ENCODE peak calls at places on chromosome X, in nine cellular contexts. One of them, this sample, is unnamed.

GRCh38 chrX:20211261-20211786 is 55.4 kb downstream of the RPS6KA3 start:
- DNase-seq in upper lobe of left lung: no peak
- DNase-seq in testis: no peak
- DNase-seq in fibroblast of lung: no peak
- DNase-seq in PC-3: no peak
- DNase-seq in psoas muscle: no peak
- DNase-seq in PC-9: no peak
- DNase-seq in effector memory CD4-positive, alpha-beta T cell: no peak
- DNase-seq in ascending aorta: no peak
- DNase-seq in this sample: no peak

GRCh38 chrX:10106801-10107200 is 50.0 kb upstream of the CLCN4 start:
- DNase-seq in testis: no peak
- DNase-seq in fibroblast of lung: no peak
- DNase-seq in PC-9: no peak
- DNase-seq in effector memory CD4-positive, alpha-beta T cell: no peak
- DNase-seq in psoas muscle: no peak
- DNase-seq in ascending aorta: no peak
- DNase-seq in upper lobe of left lung: no peak
- DNase-seq in PC-3: no peak
- DNase-seq in this sample: no peak

GRCh38 chrX:20461576-20461975 is 194.9 kb upstream of the RPS6KA3 start:
- DNase-seq in fibroblast of lung: peak; percentile 81
- DNase-seq in PC-9: no peak
- DNase-seq in testis: no peak
- DNase-seq in psoas muscle: no peak
- DNase-seq in effector memory CD4-positive, alpha-beta T cell: no peak
- DNase-seq in ascending aorta: no peak
- DNase-seq in upper lobe of left lung: no peak
- DNase-seq in PC-3: peak; percentile 25
- DNase-seq in this sample: no peak

GRCh38 chrX:50067435-50068292 is 133.1 kb downstream of the AKAP4 start:
- DNase-seq in effector memory CD4-positive, alpha-beta T cell: no peak
- DNase-seq in PC-9: no peak
- DNase-seq in upper lobe of left lung: no peak
- DNase-seq in PC-3: no peak
- DNase-seq in fibroblast of lung: peak; percentile 37
- DNase-seq in ascending aorta: no peak
- DNase-seq in psoas muscle: no peak
- DNase-seq in testis: peak; percentile 23
- DNase-seq in this sample: no peak

GRCh38 chrX:114976321-114976720 is 41.1 kb downstream of the IL13RA2 start:
- DNase-seq in upper lobe of left lung: no peak
- DNase-seq in PC-9: no peak
- DNase-seq in fibroblast of lung: peak; percentile 14
- DNase-seq in testis: no peak
- DNase-seq in ascending aorta: no peak
- DNase-seq in effector memory CD4-positive, alpha-beta T cell: no peak
- DNase-seq in psoas muscle: no peak
- DNase-seq in PC-3: peak; percentile 83
- DNase-seq in this sample: no peak

GRCh38 chrX:108299704-108300103 is 138.5 kb downstream of the COL4A6 start:
- DNase-seq in fibroblast of lung: no peak
- DNase-seq in psoas muscle: no peak
- DNase-seq in effector memory CD4-positive, alpha-beta T cell: no peak
- DNase-seq in upper lobe of left lung: no peak
- DNase-seq in ascending aorta: no peak
- DNase-seq in testis: no peak
- DNase-seq in PC-9: no peak
- DNase-seq in PC-3: no peak
- DNase-seq in this sample: no peak

GRCh38 chrX:47560831-47561652 is at the start of gene ARAF:
- DNase-seq in ascending aorta: peak; percentile 95
- DNase-seq in effector memory CD4-positive, alpha-beta T cell: peak; percentile 96
- DNase-seq in testis: peak; percentile 97
- DNase-seq in psoas muscle: peak; percentile 96
- DNase-seq in fibroblast of lung: peak; percentile 99
- DNase-seq in upper lobe of left lung: peak; percentile 93
- DNase-seq in PC-9: peak; percentile 89
- DNase-seq in PC-3: peak; percentile 99
- DNase-seq in this sample: no peak

GRCh38 chrX:28625223-28625622 is 38.0 kb downstream of the IL1RAPL1 start:
- DNase-seq in effector memory CD4-positive, alpha-beta T cell: no peak
- DNase-seq in testis: no peak
- DNase-seq in PC-9: no peak
- DNase-seq in fibroblast of lung: no peak
- DNase-seq in psoas muscle: no peak
- DNase-seq in ascending aorta: no peak
- DNase-seq in PC-3: no peak
- DNase-seq in upper lobe of left lung: no peak
- DNase-seq in this sample: no peak

GRCh38 chrX:13937370-13938052 is 92.2 kb downstream of the GEMIN8 start:
- DNase-seq in PC-3: no peak
- DNase-seq in upper lobe of left lung: no peak
- DNase-seq in ascending aorta: no peak
- DNase-seq in fibroblast of lung: peak; percentile 78
- DNase-seq in PC-9: no peak
- DNase-seq in testis: no peak
- DNase-seq in effector memory CD4-positive, alpha-beta T cell: no peak
- DNase-seq in psoas muscle: no peak
- DNase-seq in this sample: no peak

GRCh38 chrX:120486786-120487185 is 17.7 kb upstream of the LAMP2 start:
- DNase-seq in upper lobe of left lung: no peak
- DNase-seq in fibroblast of lung: no peak
- DNase-seq in ascending aorta: no peak
- DNase-seq in PC-9: no peak
- DNase-seq in PC-3: no peak
- DNase-seq in testis: no peak
- DNase-seq in effector memory CD4-positive, alpha-beta T cell: no peak
- DNase-seq in psoas muscle: no peak
- DNase-seq in this sample: no peak

GRCh38 chrX:46837543-46838481 is 969 bp downstream of the RP2 start:
- DNase-seq in ascending aorta: no peak
- DNase-seq in psoas muscle: no peak
- DNase-seq in upper lobe of left lung: no peak
- DNase-seq in effector memory CD4-positive, alpha-beta T cell: no peak
- DNase-seq in PC-9: no peak
- DNase-seq in fibroblast of lung: peak; percentile 42
- DNase-seq in PC-3: peak; percentile 55
- DNase-seq in testis: no peak
- DNase-seq in this sample: no peak

GRCh38 chrX:12788645-12789044 is 2.6 kb upstream of the PRPS2 start:
- DNase-seq in ascending aorta: no peak
- DNase-seq in upper lobe of left lung: no peak
- DNase-seq in psoas muscle: no peak
- DNase-seq in PC-9: no peak
- DNase-seq in effector memory CD4-positive, alpha-beta T cell: no peak
- DNase-seq in testis: no peak
- DNase-seq in fibroblast of lung: no peak
- DNase-seq in PC-3: no peak
- DNase-seq in this sample: no peak

GRCh38 chrX:40155617-40156471 is 58.1 kb upstream of the BCOR start:
- DNase-seq in ascending aorta: no peak
- DNase-seq in effector memory CD4-positive, alpha-beta T cell: no peak
- DNase-seq in upper lobe of left lung: peak; percentile 69
- DNase-seq in PC-9: no peak
- DNase-seq in testis: no peak
- DNase-seq in psoas muscle: no peak
- DNase-seq in fibroblast of lung: no peak
- DNase-seq in PC-3: no peak
- DNase-seq in this sample: no peak

GRCh38 chrX:53256446-53257041 is 24.8 kb downstream of the IQSEC2 start:
- DNase-seq in testis: no peak
- DNase-seq in PC-9: no peak
- DNase-seq in effector memory CD4-positive, alpha-beta T cell: no peak
- DNase-seq in PC-3: no peak
- DNase-seq in psoas muscle: no peak
- DNase-seq in ascending aorta: no peak
- DNase-seq in fibroblast of lung: no peak
- DNase-seq in upper lobe of left lung: no peak
- DNase-seq in this sample: no peak

GRCh38 chrX:15877380-15877779 is 22.8 kb upstream of the AP1S2 start:
- DNase-seq in ascending aorta: no peak
- DNase-seq in effector memory CD4-positive, alpha-beta T cell: no peak
- DNase-seq in PC-3: peak; percentile 22
- DNase-seq in upper lobe of left lung: no peak
- DNase-seq in PC-9: no peak
- DNase-seq in psoas muscle: peak; percentile 20
- DNase-seq in testis: peak; percentile 53
- DNase-seq in fibroblast of lung: peak; percentile 76
- DNase-seq in this sample: no peak

GRCh38 chrX:119887721-119888425 is 7.8 kb upstream of the AKAP14 start:
- DNase-seq in testis: peak; percentile 62
- DNase-seq in psoas muscle: peak; percentile 60
- DNase-seq in effector memory CD4-positive, alpha-beta T cell: peak; percentile 41
- DNase-seq in ascending aorta: no peak
- DNase-seq in fibroblast of lung: peak; percentile 51
- DNase-seq in PC-3: peak; percentile 81
- DNase-seq in upper lobe of left lung: peak; percentile 82
- DNase-seq in PC-9: peak; percentile 77
- DNase-seq in this sample: no peak

GRCh38 chrX:49910344-49910743 is 12.1 kb upstream of the CLCN5 start:
- DNase-seq in upper lobe of left lung: no peak
- DNase-seq in PC-9: no peak
- DNase-seq in testis: no peak
- DNase-seq in psoas muscle: no peak
- DNase-seq in effector memory CD4-positive, alpha-beta T cell: no peak
- DNase-seq in PC-3: no peak
- DNase-seq in fibroblast of lung: no peak
- DNase-seq in ascending aorta: no peak
- DNase-seq in this sample: no peak

GRCh38 chrX:40108959-40109287 is 11.2 kb upstream of the BCOR start:
- DNase-seq in ascending aorta: no peak
- DNase-seq in upper lobe of left lung: peak; percentile 95
- DNase-seq in psoas muscle: peak; percentile 84
- DNase-seq in testis: peak; percentile 70
- DNase-seq in effector memory CD4-positive, alpha-beta T cell: peak; percentile 46
- DNase-seq in fibroblast of lung: peak; percentile 78
- DNase-seq in PC-9: peak; percentile 66
- DNase-seq in PC-3: peak; percentile 79
- DNase-seq in this sample: no peak

GRCh38 chrX:11564546-11564945 is 101.2 kb downstream of the ARHGAP6 start:
- DNase-seq in testis: no peak
- DNase-seq in PC-9: no peak
- DNase-seq in fibroblast of lung: no peak
- DNase-seq in effector memory CD4-positive, alpha-beta T cell: no peak
- DNase-seq in PC-3: no peak
- DNase-seq in ascending aorta: no peak
- DNase-seq in upper lobe of left lung: no peak
- DNase-seq in psoas muscle: no peak
- DNase-seq in this sample: no peak

DNA sequence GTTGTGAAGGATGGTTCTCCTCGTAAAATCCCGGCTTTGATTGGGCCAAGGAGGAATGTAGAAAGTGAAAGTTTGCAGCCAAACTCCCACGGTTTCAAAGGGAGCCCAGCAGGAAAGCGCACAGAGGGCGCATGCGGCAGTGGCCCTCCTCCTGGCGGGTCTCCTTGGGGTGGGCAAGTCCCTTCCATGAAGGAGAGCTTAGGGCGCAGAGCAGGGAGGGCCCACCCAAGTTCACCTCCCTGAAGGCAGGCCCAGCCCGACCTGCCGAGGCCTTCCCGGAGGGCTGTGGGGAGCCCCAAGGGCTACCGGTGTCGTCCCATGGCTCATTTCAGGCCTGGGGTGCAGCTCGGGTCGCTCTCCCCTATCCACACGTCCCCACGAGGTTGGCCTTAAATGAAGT is 2.0 kb downstream of the PDZD4 start:
- DNase-seq in testis: no peak
- DNase-seq in upper lobe of left lung: no peak
- DNase-seq in PC-9: no peak
- DNase-seq in psoas muscle: no peak
- DNase-seq in PC-3: no peak
- DNase-seq in ascending aorta: no peak
- DNase-seq in effector memory CD4-positive, alpha-beta T cell: no peak
- DNase-seq in fibroblast of lung: no peak
- DNase-seq in this sample: peak; percentile 79
- H3K27ac ChIP-seq in testis: no peak overlapping the region
- H3K27ac ChIP-seq in upper lobe of left lung: no peak overlapping the region
- H3K27ac ChIP-seq in PC-9: no peak overlapping the region
- H3K27ac ChIP-seq in psoas muscle: no peak overlapping the region
- H3K27ac ChIP-seq in PC-3: no peak overlapping the region
- H3K27ac ChIP-seq in ascending aorta: no peak overlapping the region
- H3K27ac ChIP-seq in effector memory CD4-positive, alpha-beta T cell: no peak overlapping the region
- H3K27ac ChIP-seq in fibroblast of lung: no peak overlapping the region
- H3K27ac ChIP-seq in this sample: no peak overlapping the region

GRCh38 chrX:153797415-153798015 is 3.0 kb downstream of the SSR4 start:
- DNase-seq in fibroblast of lung: no peak
- DNase-seq in ascending aorta: no peak
- DNase-seq in PC-9: no peak
- DNase-seq in testis: no peak
- DNase-seq in psoas muscle: no peak
- DNase-seq in upper lobe of left lung: peak; percentile 8
- DNase-seq in PC-3: no peak
- DNase-seq in effector memory CD4-positive, alpha-beta T cell: no peak
- DNase-seq in this sample: no peak
- H3K9me3 ChIP-seq in fibroblast of lung: no peaks in the 10 kb centered on the region
- H3K9me3 ChIP-seq in ascending aorta: no peaks in the 10 kb centered on the region
- H3K9me3 ChIP-seq in PC-9: no peaks in the 10 kb centered on the region
- H3K9me3 ChIP-seq in testis: no peaks in the 10 kb centered on the region
- H3K9me3 ChIP-seq in psoas muscle: no peaks in the 10 kb centered on the region
- H3K9me3 ChIP-seq in upper lobe of left lung: no peaks in the 10 kb centered on the region
- H3K9me3 ChIP-seq in PC-3: no peaks in the 10 kb centered on the region
- H3K9me3 ChIP-seq in effector memory CD4-positive, alpha-beta T cell: no peaks in the 10 kb centered on the region
- H3K9me3 ChIP-seq in this sample: no peaks in the 10 kb centered on the region

GRCh38 chrX:104285201-104285600 is 30.5 kb upstream of the ESX1 start:
- DNase-seq in psoas muscle: no peak
- DNase-seq in testis: no peak
- DNase-seq in PC-3: no peak
- DNase-seq in fibroblast of lung: peak; percentile 54
- DNase-seq in upper lobe of left lung: no peak
- DNase-seq in effector memory CD4-positive, alpha-beta T cell: no peak
- DNase-seq in PC-9: no peak
- DNase-seq in ascending aorta: no peak
- DNase-seq in this sample: no peak

GRCh38 chrX:104288269-104288668 is 33.5 kb upstream of the ESX1 start:
- DNase-seq in PC-3: no peak
- DNase-seq in psoas muscle: no peak
- DNase-seq in PC-9: no peak
- DNase-seq in effector memory CD4-positive, alpha-beta T cell: no peak
- DNase-seq in upper lobe of left lung: no peak
- DNase-seq in ascending aorta: no peak
- DNase-seq in testis: no peak
- DNase-seq in fibroblast of lung: no peak
- DNase-seq in this sample: no peak

GRCh38 chrX:104284407-104285000 is 29.8 kb upstream of the ESX1 start:
- DNase-seq in PC-9: no peak
- DNase-seq in ascending aorta: no peak
- DNase-seq in psoas muscle: no peak
- DNase-seq in PC-3: no peak
- DNase-seq in effector memory CD4-positive, alpha-beta T cell: no peak
- DNase-seq in testis: no peak
- DNase-seq in fibroblast of lung: peak; percentile 73
- DNase-seq in upper lobe of left lung: no peak
- DNase-seq in this sample: no peak

GRCh38 chrX:104288961-104289360 is 34.2 kb upstream of the ESX1 start:
- DNase-seq in psoas muscle: no peak
- DNase-seq in effector memory CD4-positive, alpha-beta T cell: no peak
- DNase-seq in upper lobe of left lung: no peak
- DNase-seq in PC-3: no peak
- DNase-seq in PC-9: no peak
- DNase-seq in fibroblast of lung: peak; percentile 23
- DNase-seq in testis: no peak
- DNase-seq in ascending aorta: no peak
- DNase-seq in this sample: no peak
- H3K4me1 ChIP-seq in psoas muscle: no peaks in the 10 kb centered on the region
- H3K4me1 ChIP-seq in effector memory CD4-positive, alpha-beta T cell: no peaks in the 10 kb centered on the region
- H3K4me1 ChIP-seq in upper lobe of left lung: no peaks in the 10 kb centered on the region
- H3K4me1 ChIP-seq in PC-3: peaks cover 3% of the 10 kb centered on the region
- H3K4me1 ChIP-seq in PC-9: no peaks in the 10 kb centered on the region
- H3K4me1 ChIP-seq in fibroblast of lung: no peaks in the 10 kb centered on the region
- H3K4me1 ChIP-seq in testis: no peaks in the 10 kb centered on the region
- H3K4me1 ChIP-seq in ascending aorta: no peaks in the 10 kb centered on the region
- H3K4me1 ChIP-seq in this sample: no peaks in the 10 kb centered on the region

GRCh38 chrX:87518504-87518903 is 902 bp downstream of the KLHL4 start:
- DNase-seq in testis: no peak
- DNase-seq in upper lobe of left lung: no peak
- DNase-seq in PC-3: peak; percentile 33
- DNase-seq in effector memory CD4-positive, alpha-beta T cell: no peak
- DNase-seq in fibroblast of lung: peak; percentile 28
- DNase-seq in ascending aorta: no peak
- DNase-seq in PC-9: no peak
- DNase-seq in psoas muscle: no peak
- DNase-seq in this sample: no peak
- H3K27ac ChIP-seq in testis: peak overlapping the region; percentile 68
- H3K27ac ChIP-seq in upper lobe of left lung: no peak overlapping the region
- H3K27ac ChIP-seq in PC-3: peak overlapping the region; percentile 83
- H3K27ac ChIP-seq in effector memory CD4-positive, alpha-beta T cell: no peak overlapping the region
- H3K27ac ChIP-seq in fibroblast of lung: no peak overlapping the region
- H3K27ac ChIP-seq in ascending aorta: no peak overlapping the region
- H3K27ac ChIP-seq in PC-9: no peak overlapping the region
- H3K27ac ChIP-seq in psoas muscle: no peak overlapping the region
- H3K27ac ChIP-seq in this sample: no peak overlapping the region